ENCODE peak calls at places on chromosomes 7 and 10, in ten cellular contexts. C is EH; W is ELR; V is A673; I is iPS-NIHi11; B is stimulated activated CD4-positive, alpha-beta T cell treated with anti-CD3 and anti-CD28 coated beads, Interleukin-15, amount 100 ng/mL, for 48 hours; H is cardiac fibroblast; R is NT2/D1; J is KG1; N is NK-92 treated with Interleukin-12 subunit alpha and Interleukin-12 subunit beta, amount 100 ng/mL, for 24 hours. Z is an unnamed sample.

GRCh38 chr7:767941-768729 is 41.1 kb upstream of the PRKAR1B start:
- DNase-seq in C (no peak), W (no peak), V (peak; percentile 96), I (no peak), B (no peak), H (no peak), R (no peak), J (no peak), N (no peak), Z (no peak)

GRCh38 chr10:127194598-127194997 is 1.8 kb downstream of the INSYN2A start:
- DNase-seq in C (no peak), W (no peak), V (no peak), I (no peak), B (no peak), H (no peak), R (no peak), J (no peak), N (no peak), Z (no peak)

GRCh38 chr7:94223375-94224084 is 171.2 kb upstream of the COL1A2 start:
- DNase-seq in C (peak; percentile 66), W (peak; percentile 83), V (peak; percentile 97), I (peak; percentile 55), B (no peak), H (peak; percentile 81), R (peak; percentile 57), J (no peak), N (no peak), Z (no peak)

GRCh38 chr7:72493850-72494661 is 81.9 kb upstream of the CALN1 start:
- DNase-seq in C (peak; percentile 32), W (peak; percentile 32), V (peak; percentile 64), I (peak; percentile 75), B (peak; percentile 30), H (peak; percentile 54), R (peak; percentile 77), J (peak; percentile 51), N (peak; percentile 33), Z (peak; percentile 40)

GRCh38 chr7:9231683-9232082 is 798.3 kb downstream of the NXPH1 start:
- DNase-seq in C (no peak), W (no peak), V (no peak), I (no peak), B (no peak), H (no peak), R (no peak), J (no peak), N (no peak), Z (no peak)

GRCh38 chr10:104328916-104329710 is 9.2 kb downstream of the ITPRIP start:
- DNase-seq in C (peak; percentile 86), W (peak; percentile 96), V (peak; percentile 79), I (peak; percentile 46), B (peak; percentile 73), H (peak; percentile 98), R (no peak), J (peak; percentile 81), N (peak; percentile 45), Z (no peak)

GRCh38 chr10:48503293-48503911 is 101.5 kb downstream of the ARHGAP22 start:
- DNase-seq in C (no peak), W (no peak), V (no peak), I (no peak), B (no peak), H (no peak), R (no peak), J (no peak), N (no peak), Z (no peak)

GRCh38 chr7:150451833-150452431 is 1.5 kb downstream of the GIMAP8 start:
- DNase-seq in C (no peak), W (no peak), V (no peak), I (no peak), B (no peak), H (no peak), R (no peak), J (no peak), N (no peak), Z (no peak)

GRCh38 chr7:40175725-40176510 is 41.1 kb downstream of the SUGCT start:
- DNase-seq in C (peak; percentile 66), W (peak; percentile 48), V (no peak), I (no peak), B (no peak), H (peak; percentile 58), R (no peak), J (no peak), N (no peak), Z (no peak)

GRCh38 chr7:143245123-143245522 is 18.1 kb upstream of the GSTK1 start:
- DNase-seq in C (peak; percentile 71), W (peak; percentile 53), V (peak; percentile 20), I (no peak), B (no peak), H (peak; percentile 78), R (no peak), J (no peak), N (no peak), Z (no peak)

GRCh38 chr10:44439436-44439835 is 54.5 kb upstream of the CXCL12 start:
- DNase-seq in C (no peak), W (no peak), V (no peak), I (no peak), B (no peak), H (no peak), R (no peak), J (no peak), N (no peak), Z (no peak)

GRCh38 chr7:13062596-13062995 is 375.2 kb downstream of the ARL4A start:
- DNase-seq in C (no peak), W (no peak), V (no peak), I (no peak), B (no peak), H (no peak), R (no peak), J (no peak), N (no peak), Z (no peak)

GRCh38 chr7:143979359-143979758 is 20.8 kb upstream of the OR6B1 start:
- DNase-seq in C (peak; percentile 82), W (peak; percentile 72), V (peak; percentile 69), I (no peak), B (no peak), H (peak; percentile 91), R (no peak), J (no peak), N (no peak), Z (no peak)

GRCh38 chr7:13041368-13041988 is 354.0 kb downstream of the ARL4A start:
- DNase-seq in C (no peak), W (no peak), V (no peak), I (no peak), B (no peak), H (no peak), R (no peak), J (no peak), N (no peak), Z (no peak)

GRCh38 chr10:17780727-17781126 is 28.4 kb upstream of the MRC1 start:
- DNase-seq in C (no peak), W (no peak), V (peak; percentile 51), I (no peak), B (no peak), H (no peak), R (no peak), J (no peak), N (no peak), Z (no peak)